ENCODE peak calls at places on chromosomes 7 and 10, in seven cellular contexts. One of them, this sample, is unnamed.

GRCh38 chr7:42238709-42239395 is 1.8 kb upstream of the GLI3 start:
- DNase-seq in progenitor cell of endocrine pancreas: no peak
- DNase-seq in AG09309: no peak
- DNase-seq in fibroblast of lung: peak
- DNase-seq in Calu3: no peak
- DNase-seq in CD8-positive, alpha-beta T cell: no peak
- DNase-seq in lung: no peak
- DNase-seq in this sample: no peak

GRCh38 chr10:133009218-133009954 is 67.0 kb upstream of the CFAP46 start:
- DNase-seq in progenitor cell of endocrine pancreas: no peak
- DNase-seq in AG09309: no peak
- DNase-seq in fibroblast of lung: no peak
- DNase-seq in Calu3: peak
- DNase-seq in CD8-positive, alpha-beta T cell: no peak
- DNase-seq in lung: peak
- DNase-seq in this sample: no peak

GRCh38 chr10:59877191-59877671 is 29.1 kb downstream of the CCDC6 start:
- DNase-seq in progenitor cell of endocrine pancreas: no peak
- DNase-seq in AG09309: peak
- DNase-seq in fibroblast of lung: peak
- DNase-seq in Calu3: no peak
- DNase-seq in CD8-positive, alpha-beta T cell: no peak
- DNase-seq in lung: no peak
- DNase-seq in this sample: no peak

GRCh38 chr7:139694389-139694676 is 83.5 kb downstream of the HIPK2 start:
- DNase-seq in progenitor cell of endocrine pancreas: no peak
- DNase-seq in AG09309: no peak
- DNase-seq in fibroblast of lung: no peak
- DNase-seq in Calu3: no peak
- DNase-seq in CD8-positive, alpha-beta T cell: no peak
- DNase-seq in lung: no peak
- DNase-seq in this sample: no peak

GRCh38 chr10:132364594-132364970 is 32.4 kb upstream of the PWWP2B start:
- DNase-seq in progenitor cell of endocrine pancreas: no peak
- DNase-seq in AG09309: no peak
- DNase-seq in fibroblast of lung: peak
- DNase-seq in Calu3: no peak
- DNase-seq in CD8-positive, alpha-beta T cell: no peak
- DNase-seq in lung: no peak
- DNase-seq in this sample: no peak

GRCh38 chr7:46714904-46715303 is 793.8 kb upstream of the IGFBP3 start:
- DNase-seq in progenitor cell of endocrine pancreas: no peak
- DNase-seq in AG09309: no peak
- DNase-seq in fibroblast of lung: no peak
- DNase-seq in Calu3: no peak
- DNase-seq in CD8-positive, alpha-beta T cell: no peak
- DNase-seq in lung: no peak
- DNase-seq in this sample: no peak

GRCh38 chr7:113289140-113289740 is 170.9 kb upstream of the SMIM30 start:
- DNase-seq in progenitor cell of endocrine pancreas: no peak
- DNase-seq in AG09309: peak
- DNase-seq in fibroblast of lung: peak
- DNase-seq in Calu3: peak
- DNase-seq in CD8-positive, alpha-beta T cell: no peak
- DNase-seq in lung: no peak
- DNase-seq in this sample: no peak

GRCh38 chr10:59865101-59865500 is 41.3 kb downstream of the CCDC6 start:
- DNase-seq in progenitor cell of endocrine pancreas: no peak
- DNase-seq in AG09309: no peak
- DNase-seq in fibroblast of lung: peak
- DNase-seq in Calu3: peak
- DNase-seq in CD8-positive, alpha-beta T cell: no peak
- DNase-seq in lung: peak
- DNase-seq in this sample: no peak

GRCh38 chr7:122303971-122304603 is 463 bp downstream of the FEZF1 start:
- DNase-seq in progenitor cell of endocrine pancreas: no peak
- DNase-seq in AG09309: no peak
- DNase-seq in fibroblast of lung: no peak
- DNase-seq in Calu3: peak
- DNase-seq in CD8-positive, alpha-beta T cell: no peak
- DNase-seq in lung: no peak
- DNase-seq in this sample: peak

GRCh38 chr10:68212721-68213352 is 19.1 kb downstream of the ATOH7 start:
- DNase-seq in progenitor cell of endocrine pancreas: no peak
- DNase-seq in AG09309: no peak
- DNase-seq in fibroblast of lung: peak
- DNase-seq in Calu3: no peak
- DNase-seq in CD8-positive, alpha-beta T cell: no peak
- DNase-seq in lung: no peak
- DNase-seq in this sample: no peak

GRCh38 chr10:103804866-103805265 is 50.5 kb downstream of the SH3PXD2A start:
- DNase-seq in progenitor cell of endocrine pancreas: no peak
- DNase-seq in AG09309: no peak
- DNase-seq in fibroblast of lung: no peak
- DNase-seq in Calu3: no peak
- DNase-seq in CD8-positive, alpha-beta T cell: no peak
- DNase-seq in lung: no peak
- DNase-seq in this sample: no peak

GRCh38 chr10:122044045-122044661 is 55.2 kb downstream of the TACC2 start:
- DNase-seq in progenitor cell of endocrine pancreas: no peak
- DNase-seq in AG09309: no peak
- DNase-seq in fibroblast of lung: peak
- DNase-seq in Calu3: no peak
- DNase-seq in CD8-positive, alpha-beta T cell: no peak
- DNase-seq in lung: no peak
- DNase-seq in this sample: no peak

GRCh38 chr10:11610855-11611247 is 599 bp downstream of the USP6NL start:
- DNase-seq in progenitor cell of endocrine pancreas: peak
- DNase-seq in AG09309: no peak
- DNase-seq in fibroblast of lung: peak
- DNase-seq in Calu3: peak
- DNase-seq in CD8-positive, alpha-beta T cell: peak
- DNase-seq in lung: peak
- DNase-seq in this sample: peak

GRCh38 chr10:5668429-5668828 is 2.0 kb upstream of the ASB13 start:
- DNase-seq in progenitor cell of endocrine pancreas: no peak
- DNase-seq in AG09309: no peak
- DNase-seq in fibroblast of lung: no peak
- DNase-seq in Calu3: no peak
- DNase-seq in CD8-positive, alpha-beta T cell: no peak
- DNase-seq in lung: no peak
- DNase-seq in this sample: no peak

GRCh38 chr7:94059747-94060146 is 55.6 kb upstream of the BET1 start:
- DNase-seq in progenitor cell of endocrine pancreas: no peak
- DNase-seq in AG09309: peak
- DNase-seq in fibroblast of lung: peak
- DNase-seq in Calu3: no peak
- DNase-seq in CD8-positive, alpha-beta T cell: no peak
- DNase-seq in lung: no peak
- DNase-seq in this sample: no peak

GRCh38 chr10:103915794-103916193 is 2.2 kb downstream of the STN1 start:
- DNase-seq in progenitor cell of endocrine pancreas: no peak
- DNase-seq in AG09309: no peak
- DNase-seq in fibroblast of lung: peak
- DNase-seq in Calu3: no peak
- DNase-seq in CD8-positive, alpha-beta T cell: peak
- DNase-seq in lung: no peak
- DNase-seq in this sample: no peak

GRCh38 chr10:31557854-31558253 is 238.8 kb downstream of the ZEB1 start:
- DNase-seq in progenitor cell of endocrine pancreas: no peak
- DNase-seq in AG09309: no peak
- DNase-seq in fibroblast of lung: no peak
- DNase-seq in Calu3: no peak
- DNase-seq in CD8-positive, alpha-beta T cell: no peak
- DNase-seq in lung: no peak
- DNase-seq in this sample: no peak

GRCh38 chr10:31549936-31550335 is 230.9 kb downstream of the ZEB1 start:
- DNase-seq in progenitor cell of endocrine pancreas: no peak
- DNase-seq in AG09309: peak
- DNase-seq in fibroblast of lung: no peak
- DNase-seq in Calu3: no peak
- DNase-seq in CD8-positive, alpha-beta T cell: no peak
- DNase-seq in lung: no peak
- DNase-seq in this sample: no peak

DNA sequence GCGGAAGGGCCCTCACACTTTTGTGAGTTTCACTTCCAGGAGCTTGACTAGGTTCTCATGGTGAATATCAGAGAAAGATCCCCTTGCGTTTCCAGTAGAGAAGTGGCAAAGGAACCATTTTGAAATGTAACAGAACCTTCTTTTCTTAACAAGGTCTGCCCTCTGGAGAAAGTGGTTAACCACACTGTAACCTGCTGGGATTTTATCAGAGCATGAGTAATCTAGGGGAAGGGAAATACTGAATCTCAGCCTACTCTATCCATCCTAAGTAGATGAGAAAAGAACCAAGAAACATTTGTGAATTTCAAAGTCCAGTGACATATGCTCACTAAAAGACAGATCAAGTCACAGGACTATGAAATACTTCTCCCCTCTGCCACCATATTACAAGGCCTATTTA is 235.5 kb downstream of the ZEB1 start:
- DNase-seq in progenitor cell of endocrine pancreas: no peak
- DNase-seq in AG09309: peak
- DNase-seq in fibroblast of lung: peak
- DNase-seq in Calu3: no peak
- DNase-seq in CD8-positive, alpha-beta T cell: no peak
- DNase-seq in lung: no peak
- DNase-seq in this sample: no peak
- TF ChIP-seq CTCF in progenitor cell of endocrine pancreas: no peak
- TF ChIP-seq CTCF in AG09309: no peak
- TF ChIP-seq CTCF in fibroblast of lung: no peak
- TF ChIP-seq CTCF in Calu3: no peak
- TF ChIP-seq CTCF in CD8-positive, alpha-beta T cell: no peak
- TF ChIP-seq CTCF in lung: no peak
- TF ChIP-seq CTCF in this sample: no peak

DNA sequence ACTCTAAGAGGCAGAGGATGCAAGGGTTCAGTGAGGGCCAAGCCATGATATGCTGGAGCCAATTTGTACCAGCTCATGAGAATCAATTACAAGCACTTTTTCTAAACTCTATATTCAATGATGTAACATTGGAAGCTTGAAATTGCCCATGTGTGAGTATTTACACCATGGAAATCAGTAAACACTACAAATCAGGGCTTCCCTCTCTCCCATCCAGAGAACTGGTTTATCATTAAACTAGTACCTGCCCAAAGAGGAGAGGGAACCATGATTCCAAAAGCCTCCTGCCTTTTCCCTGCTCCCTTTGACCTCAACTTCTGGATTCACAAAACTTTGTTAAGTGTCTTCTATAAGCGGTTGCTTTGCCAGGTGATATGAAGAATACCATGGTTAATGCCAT is 52.5 kb upstream of the BICC1 start:
- DNase-seq in progenitor cell of endocrine pancreas: no peak
- DNase-seq in AG09309: no peak
- DNase-seq in fibroblast of lung: no peak
- DNase-seq in Calu3: no peak
- DNase-seq in CD8-positive, alpha-beta T cell: no peak
- DNase-seq in lung: no peak
- DNase-seq in this sample: no peak
- TF ChIP-seq CTCF in progenitor cell of endocrine pancreas: no peak
- TF ChIP-seq CTCF in AG09309: no peak
- TF ChIP-seq CTCF in fibroblast of lung: no peak
- TF ChIP-seq CTCF in Calu3: no peak
- TF ChIP-seq CTCF in CD8-positive, alpha-beta T cell: no peak
- TF ChIP-seq CTCF in lung: no peak
- TF ChIP-seq CTCF in this sample: no peak

GRCh38 chr10:16788125-16788524 is 29.1 kb downstream of the RSU1 start:
- DNase-seq in progenitor cell of endocrine pancreas: no peak
- DNase-seq in AG09309: no peak
- DNase-seq in fibroblast of lung: no peak
- DNase-seq in Calu3: no peak
- DNase-seq in CD8-positive, alpha-beta T cell: no peak
- DNase-seq in lung: no peak
- DNase-seq in this sample: no peak
- TF ChIP-seq CTCF in progenitor cell of endocrine pancreas: no peak
- TF ChIP-seq CTCF in AG09309: no peak
- TF ChIP-seq CTCF in fibroblast of lung: no peak
- TF ChIP-seq CTCF in Calu3: no peak
- TF ChIP-seq CTCF in CD8-positive, alpha-beta T cell: no peak
- TF ChIP-seq CTCF in lung: no peak
- TF ChIP-seq CTCF in this sample: no peak

GRCh38 chr7:155153676-155154075 is 83.6 kb downstream of the HTR5A start:
- DNase-seq in progenitor cell of endocrine pancreas: no peak
- DNase-seq in AG09309: no peak
- DNase-seq in fibroblast of lung: no peak
- DNase-seq in Calu3: no peak
- DNase-seq in CD8-positive, alpha-beta T cell: no peak
- DNase-seq in lung: no peak
- DNase-seq in this sample: no peak

GRCh38 chr7:155154586-155154985 is 84.5 kb downstream of the HTR5A start:
- DNase-seq in progenitor cell of endocrine pancreas: no peak
- DNase-seq in AG09309: no peak
- DNase-seq in fibroblast of lung: no peak
- DNase-seq in Calu3: no peak
- DNase-seq in CD8-positive, alpha-beta T cell: no peak
- DNase-seq in lung: peak
- DNase-seq in this sample: no peak
- TF ChIP-seq CTCF in progenitor cell of endocrine pancreas: no peak
- TF ChIP-seq CTCF in AG09309: no peak
- TF ChIP-seq CTCF in fibroblast of lung: no peak
- TF ChIP-seq CTCF in Calu3: no peak
- TF ChIP-seq CTCF in CD8-positive, alpha-beta T cell: no peak
- TF ChIP-seq CTCF in lung: no peak
- TF ChIP-seq CTCF in this sample: no peak

GRCh38 chr7:101960323-101960722 is 142.9 kb downstream of the CUX1 start:
- DNase-seq in progenitor cell of endocrine pancreas: no peak
- DNase-seq in AG09309: no peak
- DNase-seq in fibroblast of lung: no peak
- DNase-seq in Calu3: no peak
- DNase-seq in CD8-positive, alpha-beta T cell: no peak
- DNase-seq in lung: no peak
- DNase-seq in this sample: no peak
- TF ChIP-seq CTCF in progenitor cell of endocrine pancreas: no peak
- TF ChIP-seq CTCF in AG09309: no peak
- TF ChIP-seq CTCF in fibroblast of lung: no peak
- TF ChIP-seq CTCF in Calu3: no peak
- TF ChIP-seq CTCF in CD8-positive, alpha-beta T cell: no peak
- TF ChIP-seq CTCF in lung: no peak
- TF ChIP-seq CTCF in this sample: no peak

GRCh38 chr7:127251458-127252379 is 1.0 kb downstream of the GRM8 start:
- DNase-seq in progenitor cell of endocrine pancreas: no peak
- DNase-seq in AG09309: no peak
- DNase-seq in fibroblast of lung: no peak
- DNase-seq in Calu3: no peak
- DNase-seq in CD8-positive, alpha-beta T cell: peak
- DNase-seq in lung: no peak
- DNase-seq in this sample: peak

GRCh38 chr7:127252736-127253288 is at the start of gene GRM8:
- DNase-seq in progenitor cell of endocrine pancreas: peak
- DNase-seq in AG09309: no peak
- DNase-seq in fibroblast of lung: peak
- DNase-seq in Calu3: peak
- DNase-seq in CD8-positive, alpha-beta T cell: no peak
- DNase-seq in lung: no peak
- DNase-seq in this sample: peak

GRCh38 chr7:127250312-127251047 is 2.3 kb downstream of the GRM8 start:
- DNase-seq in progenitor cell of endocrine pancreas: no peak
- DNase-seq in AG09309: no peak
- DNase-seq in fibroblast of lung: no peak
- DNase-seq in Calu3: no peak
- DNase-seq in CD8-positive, alpha-beta T cell: no peak
- DNase-seq in lung: no peak
- DNase-seq in this sample: no peak

GRCh38 chr7:127252380-127252718 is 392 bp downstream of the GRM8 start:
- DNase-seq in progenitor cell of endocrine pancreas: no peak
- DNase-seq in AG09309: no peak
- DNase-seq in fibroblast of lung: no peak
- DNase-seq in Calu3: no peak
- DNase-seq in CD8-positive, alpha-beta T cell: no peak
- DNase-seq in lung: no peak
- DNase-seq in this sample: peak

GRCh38 chr7:127251048-127251451 is 1.7 kb downstream of the GRM8 start:
- DNase-seq in progenitor cell of endocrine pancreas: no peak
- DNase-seq in AG09309: no peak
- DNase-seq in fibroblast of lung: no peak
- DNase-seq in Calu3: no peak
- DNase-seq in CD8-positive, alpha-beta T cell: no peak
- DNase-seq in lung: no peak
- DNase-seq in this sample: peak
- TF ChIP-seq CTCF in progenitor cell of endocrine pancreas: no peak
- TF ChIP-seq CTCF in AG09309: no peak
- TF ChIP-seq CTCF in fibroblast of lung: no peak
- TF ChIP-seq CTCF in Calu3: no peak
- TF ChIP-seq CTCF in CD8-positive, alpha-beta T cell: no peak
- TF ChIP-seq CTCF in lung: no peak
- TF ChIP-seq CTCF in this sample: no peak

This sample was measured in endothelial cell.